ENCODE peak calls at places on chromosome 20, in ten cellular contexts. X, P, V, W, M, A, O, U, I and E are unnamed samples. For H3K9me3, the result is how much of the 10 kb centered on the place peaks cover.

GRCh38 chr20:62143976-62144825 is 632 bp downstream of the SS18L1 start:
- DNase-seq in U (peak), X (no peak), M (no peak), P (peak), A (peak), V (no peak), W (no peak), O (peak), I (peak), E (peak)

GRCh38 chr20:33401922-33402369 is 627 bp upstream of the CDK5RAP1 start:
- DNase-seq in U (no peak), M (no peak), A (no peak), X (no peak), V (no peak), I (no peak), W (no peak), P (peak), O (no peak), E (no peak)

GRCh38 chr20:49247792-49248191 is 28.6 kb downstream of the DDX27 start:
- DNase-seq in A (no peak), I (no peak), U (no peak), P (no peak), M (no peak), W (no peak), V (no peak), O (no peak), X (no peak), E (no peak)

GRCh38 chr20:22795897-22796296 is 211.5 kb upstream of the FOXA2 start:
- DNase-seq in A (peak), W (peak), O (peak), P (no peak), I (no peak), M (peak), X (peak), V (no peak), U (no peak), E (no peak)

GRCh38 chr20:3572151-3572550 is 91.0 kb downstream of the GFRA4 start:
- DNase-seq in I (no peak), W (no peak), A (no peak), V (no peak), O (no peak), M (no peak), P (no peak), X (no peak), U (no peak), E (no peak)

GRCh38 chr20:40521962-40522361 is 167.1 kb downstream of the MAFB start:
- DNase-seq in U (no peak), M (no peak), W (no peak), P (no peak), V (no peak), A (no peak), O (no peak), X (no peak), I (no peak), E (no peak)

GRCh38 chr20:62860924-62861691 is 514 bp downstream of the TCFL5 start:
- DNase-seq in X (peak), V (peak), I (no peak), O (no peak), W (no peak), M (no peak), A (no peak), U (peak), P (peak), E (no peak)

GRCh38 chr20:57620999-57621398 is 773 bp upstream of the ZBP1 start:
- DNase-seq in A (no peak), O (no peak), M (no peak), X (no peak), P (no peak), I (no peak), W (no peak), V (peak), U (peak), E (no peak)

GRCh38 chr20:24720957-24721356 is 228.1 kb upstream of the CST7 start:
- DNase-seq in M (peak), O (no peak), X (no peak), V (no peak), U (no peak), I (no peak), A (no peak), P (no peak), W (no peak), E (no peak)

GRCh38 chr20:32858189-32858588 is 534 bp upstream of the EFCAB8 start:
- DNase-seq in I (peak), O (no peak), W (no peak), M (no peak), V (no peak), U (no peak), X (no peak), P (no peak), A (no peak), E (no peak)

GRCh38 chr20:8749986-8750385 is 318.9 kb upstream of the PLCB4 start:
- DNase-seq in A (no peak), P (no peak), O (no peak), M (no peak), U (no peak), X (no peak), V (no peak), W (no peak), I (no peak), E (no peak)

GRCh38 chr20:62887147-62887859 is 25.7 kb upstream of the TCFL5 start:
- DNase-seq in O (peak), V (no peak), U (no peak), P (no peak), A (peak), I (peak), W (no peak), X (no peak), M (no peak), E (peak)

DNA sequence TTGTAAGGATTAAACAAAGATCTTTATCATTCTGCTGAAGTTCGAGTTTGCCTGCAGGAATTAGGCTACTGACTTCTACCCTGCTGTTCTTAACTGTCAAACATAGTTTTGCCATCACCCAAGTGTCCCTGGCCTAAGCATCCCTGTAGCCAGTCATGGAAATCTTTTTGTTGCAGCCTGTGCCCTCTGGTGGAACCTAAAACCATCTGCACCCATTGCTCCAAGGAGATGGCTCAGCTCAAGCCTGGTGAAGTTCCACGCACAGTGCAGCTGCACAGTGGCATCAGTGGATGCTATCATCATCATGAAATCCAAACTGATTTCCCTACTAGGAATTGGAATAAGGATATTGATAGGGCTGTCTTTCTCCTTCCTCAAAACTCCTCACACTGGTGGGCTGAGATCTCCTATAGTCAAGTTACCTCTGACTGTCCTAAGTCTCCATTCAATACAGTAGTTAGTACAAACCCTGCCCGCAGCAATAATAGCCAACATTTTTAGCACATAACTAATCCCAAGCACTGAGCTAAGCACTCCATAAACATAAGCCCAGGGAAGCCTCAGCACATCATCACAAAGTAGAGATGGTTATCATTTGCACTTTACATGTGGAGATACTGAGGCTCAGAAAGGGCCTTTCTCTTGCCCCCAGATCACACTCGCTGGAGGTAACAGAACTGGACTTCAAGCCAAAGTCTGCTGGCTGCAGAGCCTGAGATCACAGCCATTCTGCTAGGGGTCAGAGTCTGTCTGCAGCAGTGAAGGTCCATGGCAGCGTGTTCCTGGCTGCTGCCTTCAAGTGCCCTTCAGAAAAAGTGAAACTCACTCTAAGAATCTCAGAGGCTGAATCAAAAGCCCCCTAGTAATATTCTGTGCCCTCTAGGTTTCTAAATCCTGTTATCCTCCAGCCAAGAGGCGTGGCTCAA is 77.2 kb upstream of the MC3R start:
- DNase-seq in I (peak), X (no peak), W (no peak), V (no peak), P (no peak), O (no peak), M (no peak), A (no peak), U (no peak), E (no peak)
- H3K9me3 ChIP-seq in I (under half), X (under half), W (under half), V (half or more), P (under half), O (under half), M (under half), A (under half), U (under half), E (under half)

GRCh38 chr20:21709535-21709904 is 4.1 kb downstream of the PAX1 start:
- DNase-seq in P (no peak), V (no peak), M (no peak), O (no peak), U (no peak), A (no peak), I (no peak), X (no peak), W (no peak), E (no peak)
- TF ChIP-seq POLR2AphosphoS5 in P (no peak), V (no peak), M (no peak), O (no peak), U (no peak), A (no peak), I (no peak), X (no peak), W (no peak), E (no peak)

GRCh38 chr20:50331469-50332251 is 141.0 kb downstream of the CEBPB start:
- DNase-seq in U (peak), W (no peak), X (no peak), V (no peak), M (no peak), P (no peak), I (no peak), A (peak), O (peak), E (peak)

GRCh38 chr20:50328161-50328979 is 137.7 kb downstream of the CEBPB start:
- DNase-seq in U (peak), V (no peak), X (no peak), M (no peak), O (no peak), I (no peak), A (peak), W (no peak), P (no peak), E (no peak)

GRCh38 chr20:50330504-50331313 is 140.1 kb downstream of the CEBPB start:
- DNase-seq in V (no peak), I (peak), X (no peak), P (no peak), W (no peak), U (peak), O (no peak), M (no peak), A (peak), E (no peak)

GRCh38 chr20:50328996-50329898 is 138.6 kb downstream of the CEBPB start:
- DNase-seq in I (no peak), M (no peak), P (no peak), V (no peak), A (peak), O (no peak), W (no peak), U (peak), X (no peak), E (no peak)

DNA sequence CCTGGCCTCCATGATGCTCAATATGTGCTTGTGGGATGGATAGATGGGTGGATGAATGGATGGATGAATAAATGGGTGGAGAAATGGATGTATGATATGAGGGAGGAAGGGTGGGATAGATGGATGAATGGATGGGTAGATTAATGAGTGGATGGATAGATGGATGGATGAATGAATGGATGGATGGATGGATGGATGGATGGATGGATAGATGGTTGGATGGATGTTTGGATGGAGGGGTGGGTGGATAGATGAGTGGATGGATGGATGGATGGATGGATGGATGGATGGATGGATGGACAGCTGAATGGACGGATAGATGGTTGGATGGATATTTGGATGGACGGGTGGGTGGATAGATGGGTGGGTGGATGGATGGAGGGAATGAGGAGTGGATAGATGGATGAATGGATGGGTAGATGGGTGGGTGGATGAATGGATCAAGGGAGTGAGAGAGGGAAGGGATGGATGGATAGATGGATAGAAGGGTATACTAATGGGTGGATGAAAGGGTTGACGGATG is 139.4 kb downstream of the CEBPB start:
- DNase-seq in A (peak), P (no peak), W (no peak), O (no peak), V (no peak), I (no peak), X (no peak), M (no peak), U (peak), E (no peak)
- H3K9me3 ChIP-seq in A (under half), P (under half), W (under half), O (under half), V (under half), I (under half), X (under half), M (under half), U (under half), E (under half)

DNA sequence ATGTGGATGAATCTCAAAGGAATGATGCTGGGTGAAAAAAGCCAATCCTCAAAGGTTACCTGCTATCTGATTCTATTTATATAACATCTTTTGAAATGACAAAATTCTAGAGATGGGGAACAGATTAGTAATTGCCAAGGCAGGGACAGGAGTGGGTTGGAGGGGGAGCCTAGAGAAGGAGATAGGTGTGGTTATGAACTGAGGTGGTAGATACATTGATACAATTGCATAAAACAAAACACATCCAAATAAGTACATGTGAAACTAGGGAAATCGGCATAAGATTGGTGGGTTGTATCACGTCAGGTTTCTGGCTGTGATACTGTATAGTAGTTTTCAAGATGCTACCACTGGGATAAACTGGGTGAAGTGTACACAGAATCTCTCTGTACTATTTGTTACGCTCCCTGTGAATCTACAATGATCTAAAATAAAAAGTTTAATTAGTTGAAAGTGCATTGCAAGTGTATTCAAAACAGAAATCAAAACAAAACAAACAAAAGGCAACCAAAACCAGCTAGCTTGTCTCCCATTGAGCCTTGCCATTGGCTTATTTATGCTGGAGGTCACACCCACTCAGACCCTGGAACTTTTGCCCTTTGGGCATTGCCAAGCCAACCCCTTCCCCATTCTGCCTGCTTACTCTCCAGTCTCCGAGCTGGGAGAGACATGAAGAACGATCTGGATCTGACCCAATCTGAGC is 27.8 kb downstream of the PPP1R16B start:
- DNase-seq in O (no peak), I (no peak), V (no peak), P (no peak), U (no peak), W (no peak), A (no peak), X (no peak), M (no peak), E (no peak)
- TF ChIP-seq POLR2AphosphoS5 in O (no peak), I (no peak), V (no peak), P (no peak), U (no peak), W (no peak), A (no peak), X (no peak), M (no peak), E (no peak)

GRCh38 chr20:37454636-37455035 is 66.4 kb upstream of the NNAT start:
- DNase-seq in X (no peak), W (no peak), I (no peak), O (no peak), V (no peak), U (no peak), P (no peak), M (no peak), A (no peak), E (no peak)
- H3K9me3 ChIP-seq in X (under half), W (under half), I (under half), O (under half), V (under half), U (half or more), P (under half), M (under half), A (under half), E (under half)